ENCODE peak calls at places on chromosome 14, in six cellular contexts. Y is hepatocyte; U is mucosa of descending colon; G is CD8-positive, alpha-beta memory T cell; C is transverse colon; H is thoracic aorta. Z is an unnamed sample. For H3K36me3, the result is how much of the 10 kb centered on the place peaks cover.

GRCh38 chr14:74080820-74081460 is 3.3 kb downstream of the ALDH6A1 start:
- DNase-seq in Y (peak), U (no peak), G (no peak), C (no peak), H (no peak), Z (no peak)

GRCh38 chr14:81480741-81481140 is 52.9 kb downstream of the SEL1L start:
- DNase-seq in Y (no peak), U (no peak), G (no peak), C (no peak), H (no peak), Z (no peak)

GRCh38 chr14:61927521-61927920 is 165.3 kb downstream of the SNAPC1 start:
- DNase-seq in Y (peak), U (no peak), G (no peak), C (no peak), H (no peak), Z (no peak)

GRCh38 chr14:72742682-72743195 is 151.2 kb downstream of the DPF3 start:
- DNase-seq in Y (no peak), U (no peak), G (no peak), C (no peak), H (no peak), Z (no peak)

GRCh38 chr14:91169951-91170350 is 56.1 kb downstream of the DGLUCY start:
- DNase-seq in Y (no peak), U (no peak), G (no peak), C (no peak), H (no peak), Z (no peak)

GRCh38 chr14:34461334-34462131 is 507 bp downstream of the SPTSSA start:
- DNase-seq in Y (peak), U (peak), G (no peak), C (peak), H (peak), Z (peak)

GRCh38 chr14:86038401-86038985 is 508.5 kb downstream of the FLRT2 start:
- DNase-seq in Y (peak), U (no peak), G (peak), C (peak), H (no peak), Z (no peak)

GRCh38 chr14:104105822-104106470 is 20.4 kb downstream of the ASPG start:
- DNase-seq in Y (no peak), U (peak), G (no peak), C (peak), H (no peak), Z (peak)

GRCh38 chr14:92880851-92881250 is 42.1 kb upstream of the CHGA start:
- DNase-seq in Y (peak), U (no peak), G (no peak), C (no peak), H (no peak), Z (no peak)

GRCh38 chr14:89615421-89615820 is 198.4 kb upstream of the FOXN3 start:
- DNase-seq in Y (no peak), U (no peak), G (no peak), C (no peak), H (no peak), Z (no peak)

GRCh38 chr14:36553650-36554260 is 28.7 kb downstream of the NKX2-8 start:
- DNase-seq in Y (peak), U (no peak), G (no peak), C (no peak), H (no peak), Z (no peak)

GRCh38 chr14:88482524-88482923 is 72.3 kb downstream of the PTPN21 start:
- DNase-seq in Y (no peak), U (no peak), G (no peak), C (no peak), H (no peak), Z (no peak)

GRCh38 chr14:54730156-54730961 is 163.4 kb downstream of the SAMD4A start:
- DNase-seq in Y (no peak), U (no peak), G (no peak), C (peak), H (no peak), Z (peak)

GRCh38 chr14:36271222-36271621 is 49.2 kb downstream of the MBIP start:
- DNase-seq in Y (no peak), U (no peak), G (no peak), C (no peak), H (no peak), Z (no peak)

GRCh38 chr14:93262446-93262845 is 55.4 kb downstream of the UBR7 start:
- DNase-seq in Y (no peak), U (no peak), G (no peak), C (no peak), H (no peak), Z (no peak)

GRCh38 chr14:68910540-68910939 is 68.6 kb downstream of the ACTN1 start:
- DNase-seq in Y (no peak), U (no peak), G (no peak), C (no peak), H (no peak), Z (peak)

GRCh38 chr14:68911594-68912227 is 67.4 kb downstream of the ACTN1 start:
- DNase-seq in Y (peak), U (peak), G (peak), C (peak), H (no peak), Z (peak)

GRCh38 chr14:68906439-68906838 is 72.7 kb downstream of the ACTN1 start:
- DNase-seq in Y (no peak), U (peak), G (no peak), C (no peak), H (no peak), Z (no peak)

GRCh38 chr14:68908201-68908600 is 70.9 kb downstream of the ACTN1 start:
- DNase-seq in Y (no peak), U (no peak), G (no peak), C (no peak), H (no peak), Z (no peak)

GRCh38 chr14:68908860-68909259 is 70.2 kb downstream of the ACTN1 start:
- DNase-seq in Y (no peak), U (no peak), G (no peak), C (no peak), H (no peak), Z (no peak)
- H3K36me3 ChIP-seq in Y (under half), U (under half), G (under half), C (under half), H (half or more), Z (under half)

GRCh38 chr14:96746101-96746500 is 51.1 kb upstream of the VRK1 start:
- DNase-seq in Y (no peak), U (no peak), G (no peak), C (no peak), H (no peak), Z (no peak)

GRCh38 chr14:96737869-96738268 is 59.3 kb upstream of the VRK1 start:
- DNase-seq in Y (no peak), U (no peak), G (no peak), C (no peak), H (no peak), Z (no peak)

GRCh38 chr14:96739511-96739910 is 57.7 kb upstream of the VRK1 start:
- DNase-seq in Y (no peak), U (no peak), G (no peak), C (no peak), H (no peak), Z (no peak)

GRCh38 chr14:96745500-96746051 is 51.6 kb upstream of the VRK1 start:
- DNase-seq in Y (no peak), U (no peak), G (no peak), C (no peak), H (no peak), Z (no peak)

DNA sequence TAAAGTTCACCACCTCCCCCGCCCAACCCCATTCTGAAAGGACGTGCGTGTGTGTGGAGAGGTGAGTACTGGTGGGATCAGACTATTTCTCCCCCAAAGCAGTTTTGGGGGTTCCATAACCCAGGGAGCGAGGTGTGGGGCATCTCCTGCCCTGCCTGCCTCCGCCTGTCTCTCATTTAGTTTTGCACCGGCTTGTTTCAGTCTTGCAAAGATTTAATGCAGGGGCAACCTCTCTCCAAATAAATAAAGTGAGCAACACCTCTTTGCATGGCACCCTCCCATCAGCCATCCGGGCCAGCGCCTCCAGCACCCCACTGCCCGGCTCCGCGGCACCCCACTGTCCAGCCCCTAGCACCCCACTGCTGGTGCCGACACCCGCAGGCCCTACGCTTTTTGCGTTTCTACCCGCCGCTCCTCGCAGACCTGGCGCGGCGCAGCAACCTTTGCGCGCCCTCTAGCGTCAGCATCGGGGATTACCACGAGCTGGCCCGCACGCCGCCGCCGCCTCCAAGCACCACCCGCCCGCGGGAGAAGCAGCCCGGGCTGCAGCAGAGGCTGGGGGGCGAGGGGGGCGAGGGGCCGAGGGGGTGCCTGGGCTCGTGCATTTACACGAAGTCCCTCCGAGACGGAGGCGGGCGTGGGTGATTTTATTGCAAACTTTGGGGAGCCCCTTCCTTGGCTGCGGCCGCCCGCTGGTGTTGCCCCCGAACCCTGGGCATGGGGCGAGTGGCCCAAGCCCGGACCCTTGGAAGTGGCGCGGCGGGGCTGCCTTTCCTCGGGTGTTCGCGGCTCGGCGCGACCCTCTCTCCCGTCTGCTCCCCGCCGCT is 55.8 kb upstream of the VRK1 start:
- DNase-seq in Y (peak), U (peak), G (peak), C (peak), H (no peak), Z (peak)
- H3K36me3 ChIP-seq in Y (under half), U (under half), G (under half), C (under half), H (under half), Z (under half)

GRCh38 chr14:39180553-39180952 is 5.5 kb downstream of the PNN start:
- DNase-seq in Y (no peak), U (no peak), G (no peak), C (no peak), H (no peak), Z (no peak)

GRCh38 chr14:39182770-39183684 is 8.0 kb downstream of the PNN start:
- DNase-seq in Y (no peak), U (no peak), G (no peak), C (no peak), H (no peak), Z (no peak)

GRCh38 chr14:39179042-39179441 is 4.0 kb downstream of the PNN start:
- DNase-seq in Y (no peak), U (no peak), G (no peak), C (no peak), H (no peak), Z (no peak)

GRCh38 chr14:39181693-39182047 is 6.6 kb downstream of the PNN start:
- DNase-seq in Y (no peak), U (no peak), G (no peak), C (no peak), H (no peak), Z (no peak)

DNA sequence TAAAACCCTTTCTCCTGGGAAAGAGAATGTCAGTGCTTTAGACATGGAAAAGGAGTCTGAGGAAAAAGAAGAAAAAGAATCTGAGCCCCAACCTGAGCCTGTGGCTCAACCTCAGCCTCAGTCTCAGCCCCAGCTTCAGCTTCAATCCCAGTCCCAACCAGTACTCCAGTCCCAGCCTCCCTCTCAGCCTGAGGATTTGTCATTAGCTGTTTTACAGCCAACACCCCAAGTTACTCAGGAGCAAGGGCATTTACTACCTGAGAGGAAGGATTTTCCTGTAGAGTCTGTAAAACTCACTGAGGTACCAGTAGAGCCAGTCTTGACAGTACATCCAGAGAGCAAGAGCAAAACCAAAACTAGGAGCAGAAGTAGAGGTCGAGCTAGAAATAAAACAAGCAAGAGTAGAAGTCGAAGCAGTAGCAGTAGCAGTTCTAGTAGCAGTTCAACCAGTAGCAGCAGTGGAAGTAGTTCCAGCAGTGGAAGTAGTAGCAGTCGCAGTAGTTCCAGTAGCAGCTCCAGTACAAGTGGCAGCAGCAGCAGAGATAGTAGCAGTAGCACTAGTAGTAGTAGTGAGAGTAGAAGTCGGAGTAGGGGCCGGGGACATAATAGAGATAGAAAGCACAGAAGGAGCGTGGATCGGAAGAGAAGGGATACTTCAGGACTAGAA is 6.1 kb downstream of the PNN start:
- DNase-seq in Y (no peak), U (no peak), G (no peak), C (no peak), H (no peak), Z (no peak)
- H3K36me3 ChIP-seq in Y (under half), U (under half), G (under half), C (half or more), H (under half), Z (half or more)

DNA sequence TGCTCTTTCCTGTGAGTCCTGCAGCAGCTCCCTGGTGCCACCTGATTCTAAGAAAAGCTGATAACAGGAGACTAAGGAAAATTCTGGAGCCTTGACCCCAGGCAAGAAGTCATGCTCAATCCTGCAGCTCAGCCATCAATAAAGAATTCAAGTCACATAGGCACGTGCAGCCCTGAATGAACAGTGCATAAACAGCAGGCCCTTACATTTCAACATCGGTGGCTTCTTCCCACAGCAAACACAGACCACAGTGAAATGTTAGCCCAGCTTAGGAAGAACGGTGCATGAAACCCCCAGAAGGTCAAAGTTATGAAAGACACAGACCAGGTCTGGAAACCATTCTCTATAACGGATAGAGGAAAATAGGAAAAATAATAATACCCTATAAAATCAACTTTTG is 10.5 kb downstream of the CINP start:
- DNase-seq in Y (no peak), U (no peak), G (no peak), C (no peak), H (no peak), Z (no peak)
- H3K36me3 ChIP-seq in Y (under half), U (under half), G (under half), C (half or more), H (half or more), Z (under half)

DNA sequence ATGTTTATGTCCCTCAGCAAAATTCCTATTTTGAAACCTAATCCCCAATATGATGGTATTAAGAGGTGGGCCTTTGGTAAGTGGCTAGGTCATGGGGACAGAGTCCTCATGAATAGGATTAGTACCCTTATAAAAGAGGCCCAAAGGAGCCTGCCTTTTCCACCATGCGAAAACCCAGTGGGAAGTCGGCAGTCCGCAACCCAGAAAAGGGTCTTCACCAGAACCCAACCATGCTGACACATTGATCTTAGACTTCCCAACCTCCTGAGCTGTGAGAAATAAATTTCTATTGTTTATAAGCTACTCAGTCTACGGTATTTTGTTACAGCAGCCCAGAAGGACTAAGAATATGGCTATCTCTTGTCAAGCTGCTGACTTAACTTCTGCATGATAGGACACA is 66.5 kb downstream of the COCH start:
- DNase-seq in Y (no peak), U (no peak), G (no peak), C (no peak), H (no peak), Z (no peak)
- H3K36me3 ChIP-seq in Y (under half), U (under half), G (under half), C (under half), H (under half), Z (under half)

DNA sequence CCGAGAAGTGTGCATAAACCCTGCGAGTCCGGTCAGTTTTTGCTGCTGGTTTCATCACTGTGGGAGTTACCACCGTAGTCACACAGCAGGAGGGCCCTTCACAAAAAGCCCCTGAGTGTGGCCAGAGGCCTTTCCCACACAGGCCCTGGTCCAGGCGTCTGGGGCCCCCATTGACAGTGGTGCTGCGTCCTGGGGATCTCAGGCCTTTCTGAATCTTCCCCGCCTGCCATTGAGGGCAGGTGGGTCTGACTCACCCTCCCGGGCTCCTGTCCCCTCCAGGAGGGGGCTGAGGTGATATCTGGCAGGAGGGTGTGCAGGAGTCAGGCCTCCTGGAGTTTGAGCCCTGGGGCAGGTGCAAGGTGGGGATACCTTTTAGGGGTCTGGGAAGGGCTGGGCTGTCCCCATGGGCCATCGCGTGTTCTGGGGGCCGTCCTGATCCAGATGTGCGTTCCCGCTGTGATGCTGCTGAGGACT is 358.5 kb downstream of the TMEM121 start:
- DNase-seq in Y (no peak), U (no peak), G (no peak), C (no peak), H (no peak), Z (no peak)
- H3K36me3 ChIP-seq in Y (under half), U (under half), G (under half), C (under half), H (under half), Z (under half)

GRCh38 chr14:96567289-96567899 is 65.2 kb downstream of the PAPOLA start:
- DNase-seq in Y (peak), U (no peak), G (no peak), C (no peak), H (no peak), Z (no peak)
- H3K36me3 ChIP-seq in Y (under half), U (under half), G (under half), C (under half), H (under half), Z (under half)

DNA sequence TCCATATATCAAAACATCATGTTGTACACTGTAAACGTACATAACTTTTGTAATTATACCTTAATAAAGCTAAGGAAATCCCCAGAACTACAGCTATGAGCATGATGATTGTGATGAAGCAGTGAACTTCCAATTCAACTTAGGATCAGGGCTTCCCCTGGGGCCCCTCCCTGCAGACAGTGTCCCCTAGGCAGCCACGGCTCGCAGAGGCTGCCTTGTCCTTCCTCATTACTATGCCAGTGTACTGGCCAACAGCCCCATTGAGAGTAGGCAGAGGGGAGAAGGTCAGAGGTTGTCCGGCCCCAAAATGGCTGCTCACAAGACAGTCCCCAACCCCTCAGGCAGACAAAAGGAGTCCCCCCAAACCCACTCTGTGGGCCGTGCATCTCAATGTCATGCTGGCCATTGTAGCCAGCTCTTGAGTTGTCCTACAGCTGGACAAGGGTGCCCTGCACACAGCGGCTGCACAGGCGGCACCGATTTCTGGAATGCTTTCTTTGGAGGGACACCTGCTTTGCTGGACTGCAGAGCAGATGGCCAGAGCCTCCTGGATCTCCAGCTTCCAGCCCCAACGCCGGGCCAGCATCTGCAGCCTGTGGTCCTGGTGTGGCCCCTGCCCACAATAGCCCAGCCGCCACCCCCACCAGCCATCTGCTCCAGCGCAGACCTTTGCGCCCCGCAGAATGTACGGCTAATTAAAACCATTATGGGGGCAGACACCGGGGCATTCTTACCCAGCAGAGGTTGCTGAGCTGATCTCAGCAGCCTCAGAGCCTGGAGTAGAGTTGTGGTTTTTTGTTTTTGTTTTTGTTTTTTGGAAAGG is 46.1 kb downstream of the NIN start:
- DNase-seq in Y (no peak), U (no peak), G (no peak), C (no peak), H (no peak), Z (no peak)
- H3K36me3 ChIP-seq in Y (under half), U (under half), G (under half), C (under half), H (under half), Z (under half)

GRCh38 chr14:101757064-101757838 is 4.3 kb upstream of the PPP2R5C start:
- DNase-seq in Y (no peak), U (no peak), G (no peak), C (no peak), H (no peak), Z (no peak)
- H3K36me3 ChIP-seq in Y (under half), U (under half), G (under half), C (under half), H (under half), Z (under half)

GRCh38 chr14:21073921-21074320 is 3.8 kb downstream of the ARHGEF40 start:
- DNase-seq in Y (no peak), U (no peak), G (no peak), C (no peak), H (no peak), Z (no peak)
- H3K36me3 ChIP-seq in Y (under half), U (under half), G (under half), C (under half), H (under half), Z (under half)